ENCODE peak calls at places on chromosomes 6 and 20, in six cellular contexts. X is adrenal gland, O is B cell, A is smooth muscle cell of the brain vasculature, B is A549, P is HS-27A. M is an unnamed sample.

GRCh38 chr20:37734228-37734980 is 40.6 kb downstream of the CTNNBL1 start:
- DNase-seq in B (no peak), O (no peak), P (no peak), A (no peak), X (no peak), M (no peak)

GRCh38 chr20:60078351-60079250 is 120.4 kb downstream of the CDH26 start:
- DNase-seq in B (no peak), A (no peak), O (no peak), X (no peak), P (no peak), M (no peak)

GRCh38 chr6:169575365-169575764 is 126.5 kb downstream of the WDR27 start:
- DNase-seq in P (no peak), A (no peak), O (no peak), X (no peak), B (no peak), M (no peak)

GRCh38 chr20:23629542-23630391 is 8.0 kb downstream of the CST3 start:
- DNase-seq in O (no peak), P (no peak), A (no peak), X (no peak), B (no peak), M (no peak)

GRCh38 chr6:88493717-88494116 is 327.6 kb upstream of the CNR1 start:
- DNase-seq in B (no peak), X (no peak), P (no peak), A (no peak), O (no peak), M (peak; percentile 43)

GRCh38 chr20:58709013-58709702 is 16.6 kb downstream of the NPEPL1 start:
- DNase-seq in X (no peak), A (no peak), B (no peak), O (no peak), P (no peak), M (no peak)

GRCh38 chr20:60700728-60701127 is 551.3 kb upstream of the CDH4 start:
- DNase-seq in O (no peak), P (no peak), B (no peak), X (no peak), A (no peak), M (no peak)

GRCh38 chr6:156857573-156857972 is 80.4 kb downstream of the ARID1B start:
- DNase-seq in B (no peak), A (no peak), P (no peak), O (no peak), X (no peak), M (no peak)

GRCh38 chr6:91730710-91731109 is 1143.8 kb upstream of the MAP3K7 start:
- DNase-seq in A (no peak), O (no peak), X (no peak), B (no peak), P (no peak), M (no peak)